ENCODE peak calls at places on chromosomes 11 and 22, in eight cellular contexts. U is transverse colon, O is adrenal gland, B is AG04449, X is H1, E is neural progenitor cell, W is Peyer's patch, M is NB4. G is an unnamed sample.

GRCh38 chr11:61509058-61510029 is 795 bp downstream of the LRRC10B start:
- DNase-seq in X (peak), W (no peak), B (no peak), E (peak), U (peak), M (peak), O (peak), G (peak)

GRCh38 chr11:107157809-107158187 is 139.5 kb upstream of the GUCY1A2 start:
- DNase-seq in B (no peak), E (no peak), W (no peak), M (no peak), U (no peak), O (no peak), X (no peak), G (no peak)

GRCh38 chr11:21820176-21820575 is 372.7 kb upstream of the ANO5 start:
- DNase-seq in X (no peak), W (no peak), B (no peak), U (no peak), O (no peak), E (no peak), M (no peak), G (no peak)

GRCh38 chr11:45885921-45886721 is 670 bp downstream of the MAPK8IP1 start:
- DNase-seq in W (no peak), B (no peak), E (peak), M (no peak), X (peak), O (no peak), U (no peak), G (peak)

GRCh38 chr22:31295831-31296230 is 3.5 kb upstream of the PIK3IP1 start:
- DNase-seq in B (no peak), O (no peak), M (no peak), U (no peak), E (no peak), X (no peak), W (no peak), G (no peak)

GRCh38 chr11:119790476-119790875 is 61.5 kb upstream of the NECTIN1 start:
- DNase-seq in M (no peak), E (no peak), W (no peak), B (no peak), O (no peak), U (no peak), X (no peak), G (no peak)

GRCh38 chr11:129141748-129142475 is 50.2 kb downstream of the ARHGAP32 start:
- DNase-seq in M (no peak), U (no peak), X (no peak), O (no peak), B (no peak), W (no peak), E (no peak), G (no peak)

GRCh38 chr11:67612751-67613150 is 6.0 kb downstream of the NDUFV1 start:
- DNase-seq in X (peak), O (no peak), E (no peak), B (no peak), U (no peak), W (no peak), M (no peak), G (no peak)

GRCh38 chr11:115297330-115297729 is 206.9 kb downstream of the CADM1 start:
- DNase-seq in B (no peak), M (no peak), E (no peak), U (no peak), X (no peak), O (no peak), W (no peak), G (no peak)

GRCh38 chr11:36540998-36541397 is 26.8 kb upstream of the RAG1 start:
- DNase-seq in U (peak), M (peak), O (peak), B (no peak), E (peak), X (no peak), W (no peak), G (no peak)

GRCh38 chr22:20867179-20868099 is 8.6 kb downstream of the SNAP29 start:
- DNase-seq in M (peak), O (peak), W (no peak), X (no peak), B (no peak), E (no peak), U (peak), G (no peak)

GRCh38 chr11:102276302-102277182 is 40.7 kb upstream of the BIRC3 start:
- DNase-seq in W (no peak), E (no peak), X (no peak), M (no peak), B (no peak), U (no peak), O (no peak), G (no peak)

GRCh38 chr11:26187639-26188038 is 144.3 kb upstream of the ANO3 start:
- DNase-seq in E (no peak), X (no peak), U (no peak), W (no peak), M (peak), B (peak), O (peak), G (no peak)

GRCh38 chr11:18065572-18065971 is 19.5 kb upstream of the TPH1 start:
- DNase-seq in X (no peak), E (no peak), M (no peak), O (no peak), B (no peak), W (no peak), U (peak), G (no peak)

GRCh38 chr22:41425704-41426365 is 20.8 kb downstream of the TOB2 start:
- DNase-seq in W (no peak), E (no peak), X (no peak), O (no peak), B (no peak), M (no peak), U (no peak), G (no peak)

GRCh38 chr22:36900880-36901279 is 12.5 kb upstream of the CSF2RB start:
- DNase-seq in M (no peak), O (no peak), B (no peak), W (no peak), E (peak), X (peak), U (no peak), G (no peak)

GRCh38 chr11:10758959-10759358 is 7.9 kb downstream of the CTR9 start:
- DNase-seq in U (no peak), M (peak), X (no peak), E (no peak), O (no peak), W (no peak), B (no peak), G (no peak)

GRCh38 chr11:11992257-11992690 is 16.2 kb downstream of the DKK3 start:
- DNase-seq in W (no peak), O (peak), X (no peak), M (no peak), U (no peak), E (no peak), B (no peak), G (no peak)

GRCh38 chr22:22460635-22461034 is 47.9 kb downstream of the ZNF280B start:
- DNase-seq in X (no peak), B (no peak), W (no peak), M (peak), E (peak), O (no peak), U (no peak), G (no peak)
- TF ChIP-seq CTCF in X (no peak), B (peak), W (no peak), M (peak), E (peak), O (peak), U (peak), G (peak)

DNA sequence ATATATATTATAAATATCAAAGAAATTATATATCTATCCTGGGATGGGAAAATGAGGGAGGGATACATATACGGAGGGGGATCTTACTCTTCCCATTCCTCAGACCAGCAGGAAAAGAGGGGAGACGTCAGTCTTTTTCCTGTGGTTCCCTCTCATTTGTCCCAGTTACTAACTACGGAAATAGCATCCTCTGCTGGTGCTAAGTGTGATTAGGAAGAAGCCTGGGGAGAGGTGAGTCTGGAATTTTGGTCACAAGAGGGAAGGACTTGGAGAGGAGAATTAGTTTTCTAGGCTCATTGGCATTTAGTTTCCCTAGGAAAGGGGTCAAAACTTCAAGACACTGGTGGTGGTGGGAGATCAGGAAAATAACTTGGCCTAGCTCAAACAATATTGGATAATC is 11.6 kb downstream of the MED19 start:
- DNase-seq in E (peak), W (no peak), B (no peak), M (no peak), X (no peak), U (no peak), O (no peak), G (no peak)
- TF ChIP-seq CTCF in E (peak), W (no peak), B (no peak), M (no peak), X (no peak), U (no peak), O (no peak), G (no peak)

GRCh38 chr11:19519344-19519743 is 193.3 kb upstream of the NAV2 start:
- DNase-seq in B (no peak), W (no peak), O (no peak), U (no peak), E (no peak), M (no peak), X (no peak), G (no peak)
- TF ChIP-seq CTCF in B (no peak), W (no peak), O (no peak), U (no peak), E (no peak), M (no peak), X (no peak), G (no peak)

GRCh38 chr11:110478410-110478809 is 48.7 kb downstream of the FDX1 start:
- DNase-seq in X (peak), M (peak), B (no peak), E (peak), U (no peak), O (no peak), W (no peak), G (peak)
- TF ChIP-seq CTCF in X (peak), M (peak), B (no peak), E (peak), U (no peak), O (peak), W (no peak), G (peak)

GRCh38 chr11:818396-819128 is at the start of gene PNPLA2:
- DNase-seq in B (no peak), W (no peak), O (no peak), X (peak), U (peak), M (no peak), E (no peak), G (no peak)

GRCh38 chr11:820655-821512 is 2.2 kb downstream of the PNPLA2 start:
- DNase-seq in U (peak), B (no peak), W (no peak), O (peak), M (peak), E (no peak), X (no peak), G (no peak)

GRCh38 chr11:819943-820649 is 1.4 kb downstream of the PNPLA2 start:
- DNase-seq in W (peak), M (peak), X (peak), O (peak), E (peak), U (peak), B (no peak), G (peak)

GRCh38 chr11:821513-822371 is 3.0 kb downstream of the PNPLA2 start:
- DNase-seq in B (no peak), U (no peak), X (no peak), M (peak), W (no peak), O (no peak), E (no peak), G (no peak)

DNA sequence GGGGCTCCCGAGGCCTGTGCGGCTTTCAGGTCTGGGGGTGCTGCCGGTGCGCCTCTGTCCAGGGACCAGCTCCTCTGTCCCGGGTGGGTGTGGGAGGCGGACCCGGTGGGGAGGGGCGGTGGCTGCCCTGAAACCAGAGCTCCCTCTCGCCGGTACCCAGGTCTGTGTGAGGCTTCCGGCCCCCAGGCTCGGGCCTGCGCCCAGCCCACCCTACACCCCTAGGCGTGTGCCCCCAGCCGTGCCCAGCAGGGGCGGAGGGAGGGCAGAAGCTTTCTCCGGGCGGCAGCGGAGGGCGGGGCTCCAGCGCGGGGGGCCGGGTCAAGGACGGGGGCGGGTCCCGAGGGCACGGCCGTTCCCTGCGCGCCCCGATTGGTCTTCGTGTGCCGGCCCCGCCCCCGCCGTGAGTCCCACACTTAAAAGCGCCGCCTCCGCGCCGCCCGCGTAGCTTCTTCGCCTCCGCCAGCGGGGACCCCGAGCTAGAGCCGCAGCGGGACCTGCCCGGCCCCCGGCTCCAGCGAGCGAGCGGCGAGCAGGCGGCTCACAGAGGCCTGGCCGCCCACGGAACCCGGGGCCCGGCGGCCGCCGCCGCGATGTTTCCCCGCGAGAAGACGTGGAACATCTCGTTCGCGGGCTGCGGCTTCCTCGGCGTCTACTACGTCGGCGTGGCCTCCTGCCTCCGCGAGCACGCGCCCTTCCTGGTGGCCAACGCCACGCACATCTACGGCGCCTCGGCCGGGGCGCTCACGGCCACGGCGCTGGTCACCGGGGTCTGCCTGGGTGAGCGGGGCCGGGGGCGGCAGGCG is 616 bp downstream of the PNPLA2 start:
- DNase-seq in O (peak), U (peak), B (no peak), M (peak), W (peak), X (peak), E (peak), G (peak)
- TF ChIP-seq CTCF in O (no peak), U (peak), B (peak), M (no peak), W (peak), X (no peak), E (no peak), G (no peak)

GRCh38 chr11:63829823-63830489 is 9.0 kb upstream of the MARK2 start:
- DNase-seq in U (no peak), E (peak), M (peak), O (no peak), X (peak), B (no peak), W (no peak), G (peak)
- TF ChIP-seq CTCF in U (no peak), E (peak), M (peak), O (no peak), X (peak), B (peak), W (no peak), G (no peak)